ENCODE peak calls at places on chromosomes 1 and 21, in five cellular contexts. One of them, this sample, is unnamed. For H3K27me3 and H3K36me3, the result is how much of the 10 kb centered on the place peaks cover.

GRCh38 chr1:145961425-145962156 is 2.8 kb downstream of the ANKRD34A start:
- DNase-seq in upper lobe of left lung: peak
- DNase-seq in IMR-90: no peak
- DNase-seq in heart right ventricle: peak
- DNase-seq in hepatocyte: peak
- DNase-seq in this sample: no peak

GRCh38 chr1:156284112-156284511 is at the start of gene TMEM79:
- DNase-seq in upper lobe of left lung: no peak
- DNase-seq in heart right ventricle: no peak
- DNase-seq in hepatocyte: peak
- DNase-seq in IMR-90: no peak
- DNase-seq in this sample: no peak

GRCh38 chr1:112537451-112537850 is 28.7 kb downstream of the WNT2B start:
- DNase-seq in IMR-90: no peak
- DNase-seq in hepatocyte: no peak
- DNase-seq in upper lobe of left lung: no peak
- DNase-seq in heart right ventricle: no peak
- DNase-seq in this sample: no peak

GRCh38 chr1:89512996-89513395 is 11.6 kb upstream of the LRRC8B start:
- DNase-seq in hepatocyte: no peak
- DNase-seq in heart right ventricle: no peak
- DNase-seq in IMR-90: no peak
- DNase-seq in upper lobe of left lung: no peak
- DNase-seq in this sample: no peak

GRCh38 chr21:45979141-45979631 is 2.4 kb upstream of the COL6A1 start:
- DNase-seq in hepatocyte: no peak
- DNase-seq in upper lobe of left lung: no peak
- DNase-seq in IMR-90: no peak
- DNase-seq in heart right ventricle: no peak
- DNase-seq in this sample: no peak

GRCh38 chr1:109927908-109928307 is 17.3 kb downstream of the CSF1 start:
- DNase-seq in upper lobe of left lung: peak
- DNase-seq in IMR-90: peak
- DNase-seq in hepatocyte: peak
- DNase-seq in heart right ventricle: peak
- DNase-seq in this sample: peak

GRCh38 chr1:184828369-184828717 is 73.7 kb upstream of the EDEM3 start:
- DNase-seq in IMR-90: no peak
- DNase-seq in hepatocyte: no peak
- DNase-seq in heart right ventricle: no peak
- DNase-seq in upper lobe of left lung: no peak
- DNase-seq in this sample: no peak

GRCh38 chr1:221611930-221612777 is 129.7 kb downstream of the DUSP10 start:
- DNase-seq in upper lobe of left lung: peak
- DNase-seq in hepatocyte: peak
- DNase-seq in heart right ventricle: peak
- DNase-seq in IMR-90: peak
- DNase-seq in this sample: peak

GRCh38 chr1:24904731-24905354 is 25.2 kb downstream of the RUNX3 start:
- DNase-seq in heart right ventricle: no peak
- DNase-seq in hepatocyte: no peak
- DNase-seq in IMR-90: no peak
- DNase-seq in upper lobe of left lung: peak
- DNase-seq in this sample: no peak

GRCh38 chr1:201066986-201067385 is 43.5 kb upstream of the KIF21B start:
- DNase-seq in hepatocyte: no peak
- DNase-seq in heart right ventricle: no peak
- DNase-seq in IMR-90: no peak
- DNase-seq in upper lobe of left lung: no peak
- DNase-seq in this sample: no peak

GRCh38 chr21:28639742-28640141 is 352.9 kb downstream of the LTN1 start:
- DNase-seq in hepatocyte: no peak
- DNase-seq in heart right ventricle: no peak
- DNase-seq in IMR-90: no peak
- DNase-seq in upper lobe of left lung: no peak
- DNase-seq in this sample: no peak

GRCh38 chr1:235009561-235010306 is 118.9 kb downstream of the TOMM20 start:
- DNase-seq in upper lobe of left lung: no peak
- DNase-seq in hepatocyte: no peak
- DNase-seq in IMR-90: no peak
- DNase-seq in heart right ventricle: no peak
- DNase-seq in this sample: no peak

GRCh38 chr1:84386716-84387479 is 11.4 kb upstream of the DNASE2B start:
- DNase-seq in upper lobe of left lung: no peak
- DNase-seq in IMR-90: no peak
- DNase-seq in hepatocyte: no peak
- DNase-seq in heart right ventricle: no peak
- DNase-seq in this sample: peak

GRCh38 chr1:203584507-203584906 is 42.1 kb upstream of the ATP2B4 start:
- DNase-seq in heart right ventricle: no peak
- DNase-seq in upper lobe of left lung: no peak
- DNase-seq in hepatocyte: no peak
- DNase-seq in IMR-90: no peak
- DNase-seq in this sample: no peak

GRCh38 chr21:39661740-39662139 is 49.0 kb downstream of the B3GALT5 start:
- DNase-seq in IMR-90: no peak
- DNase-seq in upper lobe of left lung: no peak
- DNase-seq in heart right ventricle: no peak
- DNase-seq in hepatocyte: no peak
- DNase-seq in this sample: no peak

GRCh38 chr1:162906485-162906884 is 45.5 kb upstream of the CCDC190 start:
- DNase-seq in IMR-90: no peak
- DNase-seq in hepatocyte: no peak
- DNase-seq in upper lobe of left lung: no peak
- DNase-seq in heart right ventricle: no peak
- DNase-seq in this sample: peak

GRCh38 chr1:244163861-244164562 is 112.9 kb downstream of the ZBTB18 start:
- DNase-seq in upper lobe of left lung: peak
- DNase-seq in hepatocyte: peak
- DNase-seq in heart right ventricle: peak
- DNase-seq in IMR-90: peak
- DNase-seq in this sample: peak

GRCh38 chr1:55716151-55716550 is 501.0 kb upstream of the USP24 start:
- DNase-seq in hepatocyte: no peak
- DNase-seq in IMR-90: peak
- DNase-seq in heart right ventricle: no peak
- DNase-seq in upper lobe of left lung: no peak
- DNase-seq in this sample: no peak

GRCh38 chr21:28066051-28066450 is 926.6 kb downstream of the LTN1 start:
- DNase-seq in upper lobe of left lung: no peak
- DNase-seq in hepatocyte: no peak
- DNase-seq in heart right ventricle: no peak
- DNase-seq in IMR-90: peak
- DNase-seq in this sample: no peak

GRCh38 chr1:94209425-94209824 is 28.0 kb downstream of the ARHGAP29 start:
- DNase-seq in hepatocyte: no peak
- DNase-seq in heart right ventricle: no peak
- DNase-seq in upper lobe of left lung: no peak
- DNase-seq in IMR-90: peak
- DNase-seq in this sample: peak

GRCh38 chr1:224623310-224623714 is 7.2 kb downstream of the CNIH3 start:
- DNase-seq in IMR-90: peak
- DNase-seq in hepatocyte: no peak
- DNase-seq in heart right ventricle: no peak
- DNase-seq in upper lobe of left lung: no peak
- DNase-seq in this sample: peak

GRCh38 chr1:237976345-237976744 is 85.6 kb upstream of the ZP4 start:
- DNase-seq in heart right ventricle: no peak
- DNase-seq in IMR-90: no peak
- DNase-seq in upper lobe of left lung: no peak
- DNase-seq in hepatocyte: no peak
- DNase-seq in this sample: no peak

GRCh38 chr1:201098992-201099391 is 13.2 kb downstream of the CACNA1S start:
- DNase-seq in heart right ventricle: no peak
- DNase-seq in upper lobe of left lung: no peak
- DNase-seq in IMR-90: no peak
- DNase-seq in hepatocyte: no peak
- DNase-seq in this sample: no peak

GRCh38 chr1:218346391-218347204 is 1.5 kb downstream of the TGFB2 start:
- DNase-seq in heart right ventricle: no peak
- DNase-seq in hepatocyte: peak
- DNase-seq in upper lobe of left lung: peak
- DNase-seq in IMR-90: peak
- DNase-seq in this sample: no peak

GRCh38 chr1:231417503-231417902 is 4.6 kb downstream of the EGLN1 start:
- DNase-seq in hepatocyte: no peak
- DNase-seq in heart right ventricle: no peak
- DNase-seq in IMR-90: no peak
- DNase-seq in upper lobe of left lung: no peak
- DNase-seq in this sample: no peak

GRCh38 chr1:65509912-65510680 is 89.6 kb downstream of the LEPR start:
- DNase-seq in hepatocyte: no peak
- DNase-seq in IMR-90: peak
- DNase-seq in heart right ventricle: no peak
- DNase-seq in upper lobe of left lung: no peak
- DNase-seq in this sample: peak

GRCh38 chr1:205456383-205456867 is 580 bp upstream of the BLACAT1 start:
- DNase-seq in heart right ventricle: no peak
- DNase-seq in IMR-90: no peak
- DNase-seq in hepatocyte: no peak
- DNase-seq in upper lobe of left lung: no peak
- DNase-seq in this sample: no peak

GRCh38 chr1:228378453-228379164 is 28.0 kb downstream of the TRIM11 start:
- DNase-seq in upper lobe of left lung: peak
- DNase-seq in heart right ventricle: peak
- DNase-seq in IMR-90: peak
- DNase-seq in hepatocyte: peak
- DNase-seq in this sample: peak

GRCh38 chr1:19799233-19799876 is 361 bp downstream of the TMCO4 start:
- DNase-seq in IMR-90: peak
- DNase-seq in upper lobe of left lung: peak
- DNase-seq in heart right ventricle: peak
- DNase-seq in hepatocyte: peak
- DNase-seq in this sample: no peak
- TF ChIP-seq CTCF in IMR-90: peak
- TF ChIP-seq CTCF in upper lobe of left lung: peak
- TF ChIP-seq CTCF in heart right ventricle: peak
- TF ChIP-seq CTCF in hepatocyte: peak
- TF ChIP-seq CTCF in this sample: peak

GRCh38 chr1:92475029-92475428 is 11.7 kb downstream of the GFI1 start:
- DNase-seq in heart right ventricle: no peak
- DNase-seq in hepatocyte: no peak
- DNase-seq in IMR-90: no peak
- DNase-seq in upper lobe of left lung: no peak
- DNase-seq in this sample: no peak

GRCh38 chr1:92478393-92478792 is 8.3 kb downstream of the GFI1 start:
- DNase-seq in hepatocyte: no peak
- DNase-seq in IMR-90: peak
- DNase-seq in upper lobe of left lung: no peak
- DNase-seq in heart right ventricle: no peak
- DNase-seq in this sample: no peak

GRCh38 chr1:92470216-92470615 is 16.5 kb downstream of the GFI1 start:
- DNase-seq in upper lobe of left lung: no peak
- DNase-seq in hepatocyte: no peak
- DNase-seq in heart right ventricle: no peak
- DNase-seq in IMR-90: no peak
- DNase-seq in this sample: no peak

GRCh38 chr1:92476071-92476607 is 10.6 kb downstream of the GFI1 start:
- DNase-seq in heart right ventricle: no peak
- DNase-seq in IMR-90: no peak
- DNase-seq in hepatocyte: no peak
- DNase-seq in upper lobe of left lung: no peak
- DNase-seq in this sample: no peak

DNA sequence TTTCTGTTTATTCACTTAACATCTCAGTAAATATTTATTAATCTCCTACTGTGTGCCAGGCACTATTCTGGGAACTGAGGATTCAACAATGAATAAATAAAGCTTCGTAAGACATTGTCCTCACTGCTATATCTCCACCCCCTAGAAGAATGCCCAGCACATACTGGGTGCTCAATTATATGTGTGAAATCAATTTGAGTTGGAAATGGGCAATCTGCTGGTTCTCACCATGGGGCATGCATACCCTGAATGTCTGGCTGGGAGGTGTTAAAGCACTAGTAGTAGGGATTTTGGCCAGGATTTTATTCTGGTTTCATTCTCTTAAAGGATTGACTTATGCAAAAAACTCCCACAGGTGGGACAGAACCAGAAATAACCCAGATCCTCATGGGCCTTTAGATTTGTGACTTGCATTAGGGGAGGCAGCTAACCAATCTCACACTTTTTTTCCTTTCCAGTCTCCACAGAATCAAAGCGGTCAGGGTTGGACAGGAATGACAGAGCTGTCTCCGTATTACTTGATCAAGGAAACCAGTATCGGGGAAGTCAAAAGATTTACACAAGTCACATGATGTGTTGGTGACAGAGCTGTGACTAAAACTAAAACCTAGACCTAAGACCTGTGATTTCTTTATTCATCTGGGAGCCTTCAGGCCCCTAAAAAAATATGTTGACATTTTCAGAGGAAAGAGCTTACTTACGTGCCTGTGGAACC is 12.8 kb downstream of the GFI1 start:
- DNase-seq in hepatocyte: no peak
- DNase-seq in heart right ventricle: no peak
- DNase-seq in upper lobe of left lung: no peak
- DNase-seq in IMR-90: no peak
- DNase-seq in this sample: no peak
- H3K27me3 ChIP-seq in hepatocyte: half or more
- H3K27me3 ChIP-seq in heart right ventricle: under half
- H3K27me3 ChIP-seq in upper lobe of left lung: under half
- H3K27me3 ChIP-seq in IMR-90: half or more
- H3K27me3 ChIP-seq in this sample: under half

GRCh38 chr1:58689167-58689566 is 10.7 kb downstream of the MYSM1 start:
- DNase-seq in upper lobe of left lung: no peak
- DNase-seq in heart right ventricle: no peak
- DNase-seq in hepatocyte: no peak
- DNase-seq in IMR-90: no peak
- DNase-seq in this sample: no peak

GRCh38 chr1:58683519-58683918 is 16.3 kb downstream of the MYSM1 start:
- DNase-seq in IMR-90: no peak
- DNase-seq in hepatocyte: no peak
- DNase-seq in heart right ventricle: no peak
- DNase-seq in upper lobe of left lung: no peak
- DNase-seq in this sample: no peak

GRCh38 chr1:58687516-58687915 is 12.3 kb downstream of the MYSM1 start:
- DNase-seq in upper lobe of left lung: no peak
- DNase-seq in IMR-90: no peak
- DNase-seq in hepatocyte: peak
- DNase-seq in heart right ventricle: no peak
- DNase-seq in this sample: no peak
- H3K36me3 ChIP-seq in upper lobe of left lung: under half
- H3K36me3 ChIP-seq in IMR-90: under half
- H3K36me3 ChIP-seq in hepatocyte: under half
- H3K36me3 ChIP-seq in heart right ventricle: half or more
- H3K36me3 ChIP-seq in this sample: under half

DNA sequence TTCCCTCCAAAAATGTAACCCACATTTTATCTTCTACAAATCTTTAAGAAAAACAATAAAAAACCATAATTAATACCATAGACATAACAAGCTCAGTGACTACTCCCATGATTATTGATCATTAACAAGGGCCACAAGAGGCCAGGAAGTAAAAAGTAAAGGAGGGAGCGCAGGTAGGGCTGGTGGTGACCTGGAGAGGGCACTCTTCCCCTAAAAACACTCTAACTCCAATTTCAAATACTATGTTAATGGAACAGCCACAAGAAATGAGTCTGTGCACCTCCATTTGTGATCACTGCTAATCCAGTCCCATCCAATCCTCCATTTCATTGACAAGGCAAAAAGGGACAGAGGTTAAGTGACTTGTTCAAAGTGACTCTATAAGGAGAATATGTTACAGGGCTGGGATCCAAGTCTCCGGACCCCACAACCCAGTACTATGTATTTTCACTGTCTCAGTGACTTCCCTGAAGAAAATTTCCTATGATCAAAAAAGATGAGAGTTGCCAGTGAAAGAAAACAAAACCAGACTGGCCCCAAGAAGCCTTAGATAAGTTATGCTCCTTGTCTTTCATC is 41.2 kb upstream of the CFAP298 start:
- DNase-seq in hepatocyte: peak
- DNase-seq in IMR-90: peak
- DNase-seq in heart right ventricle: no peak
- DNase-seq in upper lobe of left lung: no peak
- DNase-seq in this sample: peak
- TF ChIP-seq CTCF in hepatocyte: peak
- TF ChIP-seq CTCF in IMR-90: peak
- TF ChIP-seq CTCF in heart right ventricle: peak
- TF ChIP-seq CTCF in upper lobe of left lung: peak
- TF ChIP-seq CTCF in this sample: peak